ENCODE peak calls at places on chromosomes 2 and 18, in six cellular contexts. W is IMR-90, L is tibial nerve, K is left ventricle myocardium inferior, U is WTC11, Y is BE2C. B is an unnamed sample.

GRCh38 chr2:69642709-69643601 is 584 bp downstream of the AAK1 start:
- DNase-seq in W (peak), Y (peak), U (peak), L (no peak), K (peak), B (peak)

GRCh38 chr2:98470851-98471255 is 26.2 kb downstream of the INPP4A start:
- DNase-seq in K (no peak), U (no peak), Y (no peak), L (no peak), W (no peak), B (no peak)

GRCh38 chr18:35507192-35507591 is 9.4 kb upstream of the INO80C start:
- DNase-seq in K (no peak), L (no peak), W (no peak), Y (no peak), U (no peak), B (no peak)

GRCh38 chr2:157935378-157935726 is 59.2 kb upstream of the ACVR1 start:
- DNase-seq in W (no peak), Y (no peak), L (no peak), K (no peak), U (no peak), B (no peak)

GRCh38 chr2:159290289-159290907 is 3.9 kb upstream of the WDSUB1 start:
- DNase-seq in Y (no peak), W (peak), L (no peak), U (no peak), K (no peak), B (no peak)

GRCh38 chr2:46974659-46975058 is 59.1 kb upstream of the MCFD2 start:
- DNase-seq in Y (no peak), U (no peak), W (no peak), K (no peak), L (no peak), B (no peak)

GRCh38 chr2:136025057-136025973 is 39.9 kb upstream of the DARS1 start:
- DNase-seq in K (peak), U (peak), W (peak), Y (peak), L (no peak), B (peak)

GRCh38 chr2:157304811-157305712 is 20.6 kb downstream of the ERMN start:
- DNase-seq in K (no peak), W (peak), Y (no peak), U (no peak), L (no peak), B (no peak)

GRCh38 chr18:25229080-25229479 is 122.9 kb downstream of the ZNF521 start:
- DNase-seq in U (no peak), L (no peak), W (peak), Y (no peak), K (no peak), B (no peak)

GRCh38 chr18:28666216-28666615 is 489.3 kb upstream of the CDH2 start:
- DNase-seq in L (no peak), Y (no peak), W (no peak), U (no peak), K (no peak), B (no peak)

GRCh38 chr2:70499253-70499652 is 54.4 kb downstream of the TGFA start:
- DNase-seq in W (no peak), U (no peak), L (no peak), Y (no peak), K (no peak), B (no peak)

GRCh38 chr2:237886702-237887481 is 27.5 kb downstream of the RAMP1 start:
- DNase-seq in K (peak), Y (peak), U (no peak), W (peak), L (peak), B (no peak)

GRCh38 chr2:239035361-239035814 is 187.5 kb downstream of the TWIST2 start:
- DNase-seq in L (peak), K (peak), W (no peak), U (peak), Y (peak), B (peak)

GRCh38 chr2:235500761-235501662 is 7.2 kb downstream of the AGAP1 start:
- DNase-seq in L (no peak), U (no peak), W (peak), K (no peak), Y (no peak), B (no peak)

GRCh38 chr2:140122001-140122400 is 1341.8 kb upstream of the NXPH2 start:
- DNase-seq in K (no peak), U (no peak), L (no peak), W (no peak), Y (no peak), B (no peak)

GRCh38 chr2:201618744-201619654 is 24.3 kb downstream of the TMEM237 start:
- DNase-seq in L (peak), U (peak), Y (no peak), W (peak), K (peak), B (no peak)

GRCh38 chr2:163255086-163255485 is 416.5 kb upstream of the KCNH7 start:
- DNase-seq in Y (no peak), K (no peak), U (no peak), L (no peak), W (no peak), B (no peak)

GRCh38 chr2:64202206-64202864 is 58.1 kb upstream of the PELI1 start:
- DNase-seq in U (no peak), W (peak), K (no peak), L (no peak), Y (no peak), B (no peak)

GRCh38 chr2:28391564-28392296 is 928 bp upstream of the FOSL2 start:
- DNase-seq in W (peak), K (peak), Y (peak), L (peak), U (peak), B (peak)

GRCh38 chr2:28390241-28390856 is 2.3 kb upstream of the FOSL2 start:
- DNase-seq in L (peak), K (peak), U (peak), Y (peak), W (peak), B (peak)

GRCh38 chr2:28390857-28391563 is 1.6 kb upstream of the FOSL2 start:
- DNase-seq in L (peak), Y (peak), U (peak), W (no peak), K (peak), B (no peak)

GRCh38 chr2:28387082-28387960 is 5.3 kb upstream of the FOSL2 start:
- DNase-seq in U (no peak), K (no peak), W (peak), Y (no peak), L (no peak), B (no peak)

GRCh38 chr2:28389399-28390240 is 3.0 kb upstream of the FOSL2 start:
- DNase-seq in L (no peak), W (no peak), U (no peak), Y (no peak), K (no peak), B (no peak)
- TF ChIP-seq CTCF in L (peak), W (no peak), U (no peak), Y (no peak), K (no peak), B (no peak)

DNA sequence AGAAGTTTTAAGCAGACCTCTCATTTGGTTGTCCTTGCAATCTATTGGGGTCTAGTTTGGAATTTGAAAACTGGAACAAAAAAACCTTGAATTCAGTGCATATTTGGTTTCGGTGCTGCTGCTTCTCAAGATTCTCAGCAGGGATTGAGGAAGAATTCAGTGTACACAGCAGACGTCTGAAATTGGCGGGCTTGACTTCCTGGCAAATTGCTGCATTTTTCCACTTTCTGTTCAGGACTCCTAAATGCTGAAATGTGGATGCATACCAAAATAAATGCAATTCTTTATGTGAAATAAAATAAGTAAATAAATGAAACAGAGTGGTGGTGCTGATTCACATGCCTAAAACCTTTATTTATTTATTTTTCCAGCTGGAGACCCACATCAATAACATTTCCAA is 332.4 kb upstream of the KYNU start:
- DNase-seq in W (no peak), L (no peak), K (no peak), U (no peak), Y (no peak), B (no peak)
- TF ChIP-seq CTCF in W (no peak), L (no peak), K (no peak), U (no peak), Y (no peak), B (no peak)

GRCh38 chr18:43213816-43214215 is 63.5 kb downstream of the SYT4 start:
- DNase-seq in Y (no peak), U (no peak), L (no peak), W (no peak), K (no peak), B (no peak)

GRCh38 chr18:43211059-43211458 is 66.2 kb downstream of the SYT4 start:
- DNase-seq in K (no peak), U (no peak), W (no peak), Y (no peak), L (no peak), B (no peak)
- TF ChIP-seq CTCF in K (no peak), U (no peak), W (no peak), Y (no peak), L (no peak), B (no peak)

GRCh38 chr2:25714740-25715139 is 41.4 kb upstream of the DTNB start:
- DNase-seq in W (peak), U (no peak), K (no peak), L (no peak), Y (no peak), B (no peak)
- TF ChIP-seq CTCF in W (no peak), U (no peak), K (no peak), L (no peak), Y (no peak), B (no peak)

GRCh38 chr2:164620873-164621760 is at the start of gene GRB14:
- DNase-seq in K (peak), L (no peak), U (peak), Y (peak), W (no peak), B (peak)
- TF ChIP-seq CTCF in K (peak), L (peak), U (no peak), Y (no peak), W (no peak), B (no peak)

GRCh38 chr2:6924101-6924917 is 7.1 kb downstream of the RNF144A start:
- DNase-seq in K (no peak), L (no peak), W (no peak), U (no peak), Y (no peak), B (no peak)

GRCh38 chr2:6919912-6920905 is 3.0 kb downstream of the RNF144A start:
- DNase-seq in Y (no peak), U (no peak), W (no peak), L (no peak), K (no peak), B (no peak)

GRCh38 chr2:6923319-6923718 is 6.1 kb downstream of the RNF144A start:
- DNase-seq in Y (no peak), L (no peak), U (no peak), W (no peak), K (no peak), B (no peak)

GRCh38 chr2:6921321-6921922 is 4.2 kb downstream of the RNF144A start:
- DNase-seq in L (no peak), U (no peak), K (no peak), W (no peak), Y (no peak), B (no peak)

DNA sequence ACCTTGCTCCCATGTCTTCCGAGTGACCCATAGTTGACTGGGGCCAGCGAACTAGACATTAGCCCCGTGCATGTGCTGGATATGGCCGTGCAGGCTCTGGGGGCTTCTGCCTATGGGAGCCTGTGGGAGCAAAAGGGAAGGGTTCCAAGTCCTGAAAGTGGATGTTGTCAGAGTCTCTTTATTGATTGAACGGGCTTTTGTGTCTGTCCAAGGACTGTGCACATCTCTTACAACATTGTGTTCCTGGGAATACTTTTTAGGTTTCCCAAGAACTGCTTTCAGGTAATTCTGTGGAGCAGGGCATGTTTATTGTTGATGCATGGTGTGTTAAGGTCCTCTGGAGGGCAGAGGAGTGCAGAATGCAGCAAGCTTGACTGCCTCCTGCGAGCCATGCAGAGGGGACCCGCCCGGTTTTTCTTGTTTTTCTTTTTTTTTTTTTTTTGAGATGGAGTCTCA is 5.0 kb downstream of the RNF144A start:
- DNase-seq in L (no peak), Y (peak), W (no peak), U (no peak), K (no peak), B (no peak)
- TF ChIP-seq CTCF in L (no peak), Y (peak), W (no peak), U (no peak), K (no peak), B (peak)

DNA sequence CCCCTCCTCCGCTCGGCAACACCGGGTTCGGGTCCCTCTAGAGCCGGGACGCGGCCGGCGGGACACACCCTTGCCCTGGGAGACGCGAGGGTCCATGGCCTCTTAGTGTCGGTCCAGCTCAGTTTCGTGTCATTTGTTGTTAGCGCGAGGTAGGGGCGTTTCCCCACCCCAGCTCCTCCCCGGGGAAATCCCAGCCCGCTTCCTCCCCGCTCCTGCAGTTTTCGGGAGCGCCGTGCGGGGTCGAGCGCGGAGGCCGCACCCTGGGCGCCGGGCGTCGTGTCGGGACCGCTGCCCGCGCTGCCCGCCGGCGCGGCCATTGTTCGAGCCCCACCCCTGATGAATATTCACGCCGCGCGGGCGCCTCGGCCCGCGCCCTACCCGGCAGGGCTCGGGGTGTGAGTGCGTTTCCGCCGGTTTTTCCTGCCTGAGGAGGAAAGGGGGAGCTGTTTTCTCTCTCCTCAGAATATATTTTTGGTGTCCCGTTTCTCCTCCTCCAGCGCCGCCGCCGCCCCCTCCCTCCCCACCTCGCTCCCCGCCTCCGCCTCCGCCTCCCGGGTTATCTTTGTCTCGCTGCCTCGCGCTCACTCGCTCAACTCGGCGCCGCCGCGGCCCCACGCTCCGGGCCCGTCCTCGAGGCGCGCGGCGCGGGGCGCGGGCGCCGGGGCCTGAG is at the start of gene MAP4K4:
- DNase-seq in L (peak), K (peak), W (peak), U (peak), Y (peak), B (peak)
- TF ChIP-seq CTCF in L (peak), K (peak), W (peak), U (no peak), Y (no peak), B (no peak)

GRCh38 chr2:108189316-108189715 is 50.5 kb upstream of the SULT1C3 start:
- DNase-seq in W (no peak), U (no peak), Y (no peak), L (no peak), K (no peak), B (no peak)

GRCh38 chr2:108195133-108195439 is 44.7 kb upstream of the SULT1C3 start:
- DNase-seq in Y (no peak), K (no peak), U (no peak), W (no peak), L (no peak), B (no peak)

GRCh38 chr2:108193251-108193650 is 46.5 kb upstream of the SULT1C3 start:
- DNase-seq in L (no peak), K (no peak), U (no peak), W (no peak), Y (no peak), B (no peak)

GRCh38 chr2:108199726-108200125 is 40.0 kb upstream of the SULT1C3 start:
- DNase-seq in K (no peak), W (peak), Y (no peak), U (no peak), L (no peak), B (no peak)

GRCh38 chr2:108194409-108195132 is 45.2 kb upstream of the SULT1C3 start:
- DNase-seq in U (no peak), K (no peak), W (no peak), Y (no peak), L (no peak), B (peak)
- TF ChIP-seq CTCF in U (no peak), K (peak), W (peak), Y (no peak), L (peak), B (peak)

GRCh38 chr18:27118964-27119363 is 66.1 kb downstream of the CHST9 start:
- DNase-seq in W (no peak), K (no peak), Y (no peak), L (no peak), U (no peak), B (no peak)
- TF ChIP-seq CTCF in W (no peak), K (no peak), Y (no peak), L (no peak), U (no peak), B (no peak)